ENCODE peak calls at places on chromosome 3, in four cellular contexts. M, Y, Q and J are unnamed samples.

GRCh38 chr3:46709147-46709654 is 8.0 kb downstream of the TMIE start:
- DNase-seq in Y (no peak), M (no peak), Q (no peak), J (no peak)

GRCh38 chr3:134860141-134860540 is 65.1 kb downstream of the EPHB1 start:
- DNase-seq in Q (no peak), Y (no peak), M (no peak), J (no peak)

GRCh38 chr3:128726691-128727031 is 678 bp downstream of the RAB7A start:
- DNase-seq in Y (peak), Q (no peak), M (no peak), J (peak)

GRCh38 chr3:153338487-153338886 is 176.5 kb downstream of the RAP2B start:
- DNase-seq in M (no peak), Q (no peak), Y (no peak), J (no peak)

GRCh38 chr3:60557122-60557521 is 694.1 kb downstream of the FHIT start:
- DNase-seq in Q (no peak), Y (no peak), M (no peak), J (no peak)

GRCh38 chr3:122265937-122266336 is 59.1 kb upstream of the CSTA start:
- DNase-seq in Q (no peak), M (no peak), Y (no peak), J (no peak)

GRCh38 chr3:98035208-98035607 is at the start of gene GABRR3:
- DNase-seq in Y (no peak), Q (no peak), M (no peak), J (no peak)

GRCh38 chr3:24069045-24069444 is 124.0 kb downstream of the NR1D2 start:
- DNase-seq in Q (no peak), Y (peak), M (no peak), J (no peak)

GRCh38 chr3:134376786-134377431 is 2.7 kb upstream of the AMOTL2 start:
- DNase-seq in Y (no peak), Q (no peak), M (no peak), J (no peak)

GRCh38 chr3:117144832-117145231 is 435.3 kb downstream of the TUSC7 start:
- DNase-seq in Q (no peak), M (no peak), Y (no peak), J (no peak)

GRCh38 chr3:74605437-74605836 is 9.0 kb downstream of the CNTN3 start:
- DNase-seq in Y (no peak), M (no peak), Q (no peak), J (no peak)

GRCh38 chr3:150377601-150378466 is 30.3 kb upstream of the TSC22D2 start:
- DNase-seq in Y (no peak), M (no peak), Q (no peak), J (no peak)

GRCh38 chr3:175374705-175375104 is 515.6 kb downstream of the NAALADL2 start:
- DNase-seq in Y (no peak), M (no peak), Q (no peak), J (no peak)

GRCh38 chr3:14523792-14524191 is 16.4 kb downstream of the GRIP2 start:
- DNase-seq in Y (no peak), M (no peak), Q (no peak), J (no peak)

GRCh38 chr3:72127843-72128242 is 342.9 kb upstream of the PROK2 start:
- DNase-seq in Y (no peak), M (no peak), Q (no peak), J (no peak)

GRCh38 chr3:48596157-48596556 is 1.0 kb upstream of the COL7A1 start:
- DNase-seq in M (no peak), Y (no peak), Q (no peak), J (no peak)
- TF ChIP-seq ATF3 in M (no peak), Y (no peak), Q (no peak), J (no peak)

DNA sequence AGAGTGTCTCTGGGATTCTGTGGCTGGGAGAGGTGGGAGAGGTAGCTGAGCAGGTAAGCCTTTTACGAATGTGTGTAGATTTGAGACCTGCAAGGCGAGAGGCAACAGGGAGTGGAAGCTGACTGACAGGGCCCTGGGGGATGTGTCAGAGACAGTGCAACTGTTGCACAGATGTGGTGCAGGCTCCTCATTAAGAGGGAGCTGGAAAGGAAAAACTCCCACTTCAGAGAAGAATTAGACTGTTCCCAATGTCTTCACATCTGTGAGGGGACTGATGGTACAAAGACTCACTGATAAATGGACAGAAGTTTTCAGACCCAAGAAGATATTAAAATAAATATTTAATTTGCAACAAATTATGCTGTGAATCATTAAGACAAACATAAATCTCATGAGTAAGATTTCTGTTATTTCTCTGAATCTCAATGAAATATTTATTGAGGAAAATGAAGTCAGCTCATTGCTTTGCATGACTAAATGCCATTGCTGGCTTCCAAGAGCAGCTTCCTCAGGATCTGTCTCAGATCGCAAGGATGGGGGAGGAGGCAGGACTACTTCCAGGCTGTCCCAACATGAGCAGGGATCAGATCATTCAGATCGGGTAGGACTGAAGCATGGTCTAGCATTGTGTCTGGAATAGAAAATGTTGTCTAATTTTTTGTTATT is 127.3 kb upstream of the ROPN1 start:
- DNase-seq in Q (no peak), Y (no peak), M (no peak), J (no peak)
- TF ChIP-seq ATF3 in Q (no peak), Y (no peak), M (no peak), J (no peak)

DNA sequence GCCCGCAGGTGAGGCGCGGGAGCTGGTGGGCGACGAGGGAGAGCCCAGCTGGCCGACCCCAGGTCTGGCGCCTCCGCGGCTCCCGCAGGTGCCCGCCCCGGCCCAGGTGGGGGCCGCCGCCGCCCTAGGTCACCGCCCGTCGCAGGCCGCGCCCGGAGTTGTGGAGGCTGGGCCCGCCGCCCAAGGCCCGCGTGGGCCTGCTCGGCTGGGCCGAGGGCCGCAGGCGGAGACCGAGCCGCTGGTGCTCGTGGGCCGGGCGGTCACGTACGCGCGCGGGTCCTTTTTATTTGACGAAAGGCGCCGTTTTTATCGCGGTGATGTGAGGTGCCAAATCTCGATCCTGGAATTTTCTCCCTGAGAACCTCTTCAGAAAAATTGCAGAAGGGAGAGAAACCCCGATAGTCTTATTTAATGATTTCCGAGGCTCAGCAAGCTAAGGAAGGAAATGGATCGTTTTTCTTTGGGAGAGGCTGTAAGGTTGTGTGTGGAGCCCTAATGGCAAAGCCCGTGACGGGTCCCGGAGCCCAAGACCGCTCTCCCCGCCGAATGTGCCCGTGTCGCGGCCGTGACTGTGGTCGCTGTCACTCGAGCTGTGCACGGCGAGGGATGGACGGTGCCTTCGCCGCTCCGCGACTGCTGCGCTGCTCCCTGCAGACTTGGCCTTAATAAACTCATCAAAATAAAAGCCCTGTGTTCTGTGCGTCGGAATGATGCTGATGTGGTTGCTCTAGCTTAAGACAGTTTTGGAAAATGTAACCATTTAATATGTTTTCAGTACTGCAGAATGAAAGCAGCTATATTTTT is 603 bp downstream of the APPL1 start:
- DNase-seq in M (no peak), Y (no peak), Q (peak), J (peak)
- TF ChIP-seq ATF3 in M (no peak), Y (no peak), Q (no peak), J (no peak)

DNA sequence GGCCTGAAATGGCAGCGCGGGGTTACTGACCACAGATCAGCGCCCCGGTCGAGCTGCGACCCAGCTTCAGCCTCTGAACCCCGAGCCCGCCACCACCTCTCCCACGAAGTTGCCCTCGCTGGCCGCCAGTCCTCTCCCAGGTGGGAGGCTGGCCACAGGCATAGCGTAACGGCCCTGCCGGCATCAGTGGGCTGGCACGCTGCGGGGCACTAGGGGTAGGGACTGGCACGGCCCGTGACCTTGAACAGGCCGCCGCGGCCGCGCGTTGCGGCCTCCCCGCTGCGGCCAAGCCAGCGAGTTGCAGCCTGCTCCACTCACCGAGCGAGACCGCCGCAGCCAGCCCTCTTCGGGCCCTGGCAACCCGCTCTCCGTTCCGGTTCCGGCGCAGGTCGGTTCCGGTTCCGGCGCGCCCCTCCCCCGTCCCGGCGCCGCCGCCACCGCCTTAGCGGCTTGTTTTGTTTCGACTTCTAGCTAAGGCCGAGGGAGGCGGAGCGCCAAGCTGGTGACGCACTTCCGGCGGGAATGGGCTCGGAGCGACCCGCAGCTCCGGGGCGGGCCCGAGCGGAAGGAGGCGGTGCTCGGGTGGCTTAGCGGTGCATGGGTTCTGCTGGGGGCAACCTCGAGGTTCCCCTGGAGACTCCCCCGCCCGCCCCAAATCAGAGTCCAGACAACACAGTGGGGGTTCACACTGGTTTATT is at the start of gene USP19:
- DNase-seq in Y (peak), Q (peak), M (peak), J (peak)
- TF ChIP-seq ATF3 in Y (peak), Q (no peak), M (no peak), J (no peak)

GRCh38 chr3:110384601-110385000 is 687.0 kb upstream of the NECTIN3 start:
- DNase-seq in Q (no peak), M (no peak), Y (no peak), J (no peak)

GRCh38 chr3:110383356-110383755 is 688.3 kb upstream of the NECTIN3 start:
- DNase-seq in Q (no peak), M (no peak), Y (no peak), J (no peak)

GRCh38 chr3:110378481-110378880 is 693.1 kb upstream of the NECTIN3 start:
- DNase-seq in Y (no peak), Q (no peak), M (no peak), J (no peak)

GRCh38 chr3:110376119-110376518 is 695.5 kb upstream of the NECTIN3 start:
- DNase-seq in Q (no peak), M (no peak), Y (no peak), J (no peak)

GRCh38 chr3:110381992-110382391 is 689.6 kb upstream of the NECTIN3 start:
- DNase-seq in M (no peak), Q (no peak), Y (no peak), J (no peak)
- TF ChIP-seq ATF3 in M (no peak), Q (no peak), Y (no peak), J (no peak)